ENCODE peak calls at places on chromosomes 12 and 14, in six cellular contexts. One of them, this sample, is unnamed.

GRCh38 chr14:101074124-101075024 is 170.9 kb upstream of the RTL1 start:
- DNase-seq in cardiac muscle cell: no peak
- DNase-seq in breast epithelium: no peak
- DNase-seq in prostate gland: no peak
- DNase-seq in OCI-LY7: no peak
- DNase-seq in Calu3: no peak
- DNase-seq in this sample: no peak

GRCh38 chr14:81234268-81234667 is 13.5 kb upstream of the GTF2A1 start:
- DNase-seq in Calu3: no peak
- DNase-seq in prostate gland: no peak
- DNase-seq in OCI-LY7: no peak
- DNase-seq in cardiac muscle cell: peak
- DNase-seq in breast epithelium: no peak
- DNase-seq in this sample: no peak

GRCh38 chr14:50501642-50502041 is 30.7 kb downstream of the MAP4K5 start:
- DNase-seq in Calu3: no peak
- DNase-seq in prostate gland: no peak
- DNase-seq in OCI-LY7: no peak
- DNase-seq in breast epithelium: no peak
- DNase-seq in cardiac muscle cell: peak
- DNase-seq in this sample: no peak

GRCh38 chr12:110930348-110931314 is 10.3 kb upstream of the MYL2 start:
- DNase-seq in prostate gland: no peak
- DNase-seq in OCI-LY7: no peak
- DNase-seq in Calu3: no peak
- DNase-seq in breast epithelium: no peak
- DNase-seq in cardiac muscle cell: no peak
- DNase-seq in this sample: peak

GRCh38 chr14:93655078-93655750 is 133.1 kb downstream of the PRIMA1 start:
- DNase-seq in prostate gland: peak
- DNase-seq in breast epithelium: no peak
- DNase-seq in cardiac muscle cell: peak
- DNase-seq in OCI-LY7: peak
- DNase-seq in Calu3: peak
- DNase-seq in this sample: peak

GRCh38 chr14:99360774-99361595 is 89.0 kb upstream of the BCL11B start:
- DNase-seq in Calu3: no peak
- DNase-seq in cardiac muscle cell: no peak
- DNase-seq in breast epithelium: no peak
- DNase-seq in prostate gland: no peak
- DNase-seq in OCI-LY7: peak
- DNase-seq in this sample: no peak

GRCh38 chr12:3458041-3458440 is 33.0 kb upstream of the PRMT8 start:
- DNase-seq in Calu3: peak
- DNase-seq in OCI-LY7: no peak
- DNase-seq in prostate gland: no peak
- DNase-seq in cardiac muscle cell: no peak
- DNase-seq in breast epithelium: no peak
- DNase-seq in this sample: no peak

GRCh38 chr12:132954471-132955048 is 1.5 kb downstream of the ZNF605 start:
- DNase-seq in OCI-LY7: no peak
- DNase-seq in Calu3: no peak
- DNase-seq in breast epithelium: no peak
- DNase-seq in cardiac muscle cell: no peak
- DNase-seq in prostate gland: no peak
- DNase-seq in this sample: peak

GRCh38 chr14:101494826-101495225 is 66.5 kb upstream of the DIO3 start:
- DNase-seq in breast epithelium: peak
- DNase-seq in cardiac muscle cell: no peak
- DNase-seq in OCI-LY7: no peak
- DNase-seq in prostate gland: no peak
- DNase-seq in Calu3: no peak
- DNase-seq in this sample: no peak

GRCh38 chr12:80721326-80721725 is 4.6 kb downstream of the MYF5 start:
- DNase-seq in prostate gland: no peak
- DNase-seq in breast epithelium: no peak
- DNase-seq in cardiac muscle cell: no peak
- DNase-seq in OCI-LY7: no peak
- DNase-seq in Calu3: no peak
- DNase-seq in this sample: no peak

GRCh38 chr12:26318661-26319068 is 123.3 kb downstream of the SSPN start:
- DNase-seq in cardiac muscle cell: peak
- DNase-seq in Calu3: peak
- DNase-seq in prostate gland: no peak
- DNase-seq in breast epithelium: no peak
- DNase-seq in OCI-LY7: peak
- DNase-seq in this sample: peak

GRCh38 chr12:124562018-124562795 is 5.2 kb downstream of the NCOR2 start:
- DNase-seq in breast epithelium: no peak
- DNase-seq in OCI-LY7: no peak
- DNase-seq in cardiac muscle cell: no peak
- DNase-seq in prostate gland: no peak
- DNase-seq in Calu3: no peak
- DNase-seq in this sample: no peak
- TF ChIP-seq CTCF in breast epithelium: no peak
- TF ChIP-seq CTCF in OCI-LY7: no peak
- TF ChIP-seq CTCF in cardiac muscle cell: no peak
- TF ChIP-seq CTCF in prostate gland: no peak
- TF ChIP-seq CTCF in Calu3: no peak
- TF ChIP-seq CTCF in this sample: no peak

DNA sequence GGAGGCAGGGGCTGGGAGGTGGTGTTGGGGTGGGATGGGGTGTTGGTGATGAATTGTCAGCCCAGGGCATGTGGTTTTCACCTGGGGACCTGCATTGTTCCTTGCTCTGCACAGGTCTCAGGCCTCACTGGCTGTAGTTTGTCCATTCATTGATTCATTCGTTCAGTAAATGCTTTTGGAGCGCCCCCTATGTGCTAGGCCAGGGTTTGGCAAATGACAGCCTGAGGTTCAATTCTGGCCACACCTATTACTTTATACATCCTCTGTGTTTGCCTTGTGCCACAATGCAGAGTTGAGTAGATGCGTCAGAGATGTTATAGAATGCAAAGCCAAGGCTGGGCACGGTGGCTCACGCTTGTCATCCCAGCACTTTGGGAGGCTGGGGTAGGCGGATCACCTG is 4.7 kb downstream of the ADCK1 start:
- DNase-seq in Calu3: peak
- DNase-seq in prostate gland: no peak
- DNase-seq in OCI-LY7: peak
- DNase-seq in breast epithelium: no peak
- DNase-seq in cardiac muscle cell: peak
- DNase-seq in this sample: peak
- TF ChIP-seq CTCF in Calu3: no peak
- TF ChIP-seq CTCF in prostate gland: no peak
- TF ChIP-seq CTCF in OCI-LY7: peak
- TF ChIP-seq CTCF in breast epithelium: no peak
- TF ChIP-seq CTCF in cardiac muscle cell: peak
- TF ChIP-seq CTCF in this sample: peak

DNA sequence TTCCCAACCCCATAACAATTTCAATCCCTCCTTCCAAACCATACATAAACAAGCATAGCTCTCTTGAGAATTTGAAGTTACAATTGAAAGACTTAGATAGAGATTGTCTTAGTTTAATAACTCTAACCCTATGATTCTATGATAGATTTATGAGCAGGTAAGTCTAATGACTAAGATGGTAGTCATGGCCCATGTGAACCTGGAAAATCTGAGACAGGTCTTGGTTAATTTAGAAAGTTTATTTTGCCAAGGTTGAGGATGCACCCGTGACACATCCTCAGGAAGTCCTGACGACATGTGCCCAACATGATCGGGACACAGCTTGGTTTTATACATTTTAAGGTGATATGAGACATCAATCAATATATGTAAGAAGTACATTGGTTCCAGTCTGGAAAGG is 248.8 kb downstream of the KCNH5 start:
- DNase-seq in Calu3: no peak
- DNase-seq in breast epithelium: no peak
- DNase-seq in prostate gland: no peak
- DNase-seq in cardiac muscle cell: no peak
- DNase-seq in OCI-LY7: no peak
- DNase-seq in this sample: no peak
- TF ChIP-seq CTCF in Calu3: no peak
- TF ChIP-seq CTCF in breast epithelium: no peak
- TF ChIP-seq CTCF in prostate gland: no peak
- TF ChIP-seq CTCF in cardiac muscle cell: no peak
- TF ChIP-seq CTCF in OCI-LY7: no peak
- TF ChIP-seq CTCF in this sample: no peak

GRCh38 chr12:14776236-14776959 is 26.9 kb downstream of the WBP11 start:
- DNase-seq in breast epithelium: no peak
- DNase-seq in cardiac muscle cell: peak
- DNase-seq in prostate gland: no peak
- DNase-seq in OCI-LY7: peak
- DNase-seq in Calu3: no peak
- DNase-seq in this sample: no peak
- TF ChIP-seq CTCF in breast epithelium: no peak
- TF ChIP-seq CTCF in cardiac muscle cell: peak
- TF ChIP-seq CTCF in prostate gland: no peak
- TF ChIP-seq CTCF in OCI-LY7: peak
- TF ChIP-seq CTCF in Calu3: no peak
- TF ChIP-seq CTCF in this sample: peak

GRCh38 chr14:63076476-63076875 is 31.2 kb upstream of the KCNH5 start:
- DNase-seq in prostate gland: no peak
- DNase-seq in cardiac muscle cell: no peak
- DNase-seq in OCI-LY7: no peak
- DNase-seq in breast epithelium: no peak
- DNase-seq in Calu3: no peak
- DNase-seq in this sample: no peak
- TF ChIP-seq CTCF in prostate gland: no peak
- TF ChIP-seq CTCF in cardiac muscle cell: no peak
- TF ChIP-seq CTCF in OCI-LY7: no peak
- TF ChIP-seq CTCF in breast epithelium: no peak
- TF ChIP-seq CTCF in Calu3: no peak
- TF ChIP-seq CTCF in this sample: no peak

DNA sequence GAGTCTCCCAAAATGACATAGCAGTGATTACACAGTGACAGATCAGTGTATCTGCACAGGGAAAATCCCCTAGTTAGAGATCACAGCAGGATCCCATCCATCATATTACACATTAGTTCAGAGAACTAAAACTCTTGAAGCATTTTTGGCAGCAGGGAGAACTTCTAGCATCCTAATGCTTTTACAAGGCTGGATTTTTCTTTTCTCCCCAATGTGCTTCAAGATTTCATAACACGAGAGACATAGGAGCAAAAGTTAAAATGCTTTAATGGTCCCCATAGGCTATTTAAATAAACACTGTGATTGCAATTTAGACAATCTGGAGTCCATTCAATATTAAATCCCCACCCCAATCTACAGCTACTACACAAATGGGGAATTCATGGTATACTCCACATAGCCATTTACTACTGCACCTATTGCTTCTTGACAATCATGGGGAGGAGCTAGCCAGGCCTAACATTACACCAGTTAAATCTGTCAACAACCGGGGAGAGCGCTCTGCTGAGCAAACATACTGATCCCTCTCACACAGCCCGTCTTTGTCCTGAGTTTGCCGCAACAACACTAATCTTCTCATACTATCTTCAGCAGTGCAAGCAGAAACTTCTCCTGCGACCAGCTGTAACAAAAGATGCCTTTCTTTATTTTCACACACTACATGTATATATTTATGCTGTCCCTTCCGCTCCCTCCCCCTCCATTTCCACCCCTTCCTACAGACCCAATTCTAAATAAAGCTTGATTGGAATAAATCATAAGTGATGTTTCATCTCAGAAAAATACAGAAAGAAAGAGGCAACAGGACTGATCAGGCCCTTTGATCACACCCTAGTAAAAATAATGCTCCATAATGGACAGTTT is 120.3 kb upstream of the SOX5 start:
- DNase-seq in breast epithelium: no peak
- DNase-seq in Calu3: no peak
- DNase-seq in OCI-LY7: no peak
- DNase-seq in prostate gland: peak
- DNase-seq in cardiac muscle cell: peak
- DNase-seq in this sample: no peak
- TF ChIP-seq CTCF in breast epithelium: no peak
- TF ChIP-seq CTCF in Calu3: no peak
- TF ChIP-seq CTCF in OCI-LY7: no peak
- TF ChIP-seq CTCF in prostate gland: no peak
- TF ChIP-seq CTCF in cardiac muscle cell: no peak
- TF ChIP-seq CTCF in this sample: no peak

DNA sequence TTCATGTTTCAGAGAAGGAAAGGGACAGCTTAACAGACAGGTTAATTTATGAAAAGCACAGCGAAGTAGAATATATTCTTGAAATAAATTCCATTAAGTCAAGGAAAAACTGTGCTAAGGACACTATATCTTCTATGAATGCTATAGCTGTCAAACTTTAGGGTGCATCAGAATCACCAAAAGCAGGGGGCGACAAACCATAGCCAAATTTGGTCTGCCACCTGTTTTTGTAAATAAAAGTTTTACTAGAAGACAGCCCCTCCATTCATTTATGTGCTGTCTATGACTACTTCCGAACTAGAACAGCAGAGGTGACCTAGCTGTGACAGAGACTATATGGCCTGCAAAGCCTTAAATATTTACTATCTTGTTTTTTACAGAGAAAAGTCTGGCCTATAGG is 25.9 kb downstream of the PPP4R3A start:
- DNase-seq in prostate gland: no peak
- DNase-seq in OCI-LY7: peak
- DNase-seq in breast epithelium: no peak
- DNase-seq in Calu3: no peak
- DNase-seq in cardiac muscle cell: no peak
- DNase-seq in this sample: no peak
- TF ChIP-seq CTCF in prostate gland: no peak
- TF ChIP-seq CTCF in OCI-LY7: peak
- TF ChIP-seq CTCF in breast epithelium: no peak
- TF ChIP-seq CTCF in Calu3: no peak
- TF ChIP-seq CTCF in cardiac muscle cell: no peak
- TF ChIP-seq CTCF in this sample: no peak

DNA sequence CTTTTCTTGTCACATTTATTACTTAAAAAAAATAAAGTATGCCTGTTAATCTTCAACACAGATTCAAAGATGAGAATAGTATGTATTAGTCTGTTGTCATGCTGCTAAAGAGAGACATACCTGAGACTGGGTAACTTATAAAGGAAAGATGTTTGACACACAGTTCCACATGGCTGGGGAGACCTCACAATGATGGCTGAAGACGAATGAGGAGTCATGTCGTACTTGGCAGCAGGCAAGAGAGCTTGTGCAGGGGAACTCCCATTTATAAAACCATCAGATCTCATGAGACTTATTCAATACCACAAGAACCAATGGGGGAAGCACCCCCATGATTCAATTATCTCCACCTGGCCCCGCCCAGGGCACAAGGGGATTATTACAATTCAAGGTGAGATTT is 335.9 kb upstream of the GARIN2 start:
- DNase-seq in OCI-LY7: no peak
- DNase-seq in prostate gland: no peak
- DNase-seq in breast epithelium: no peak
- DNase-seq in cardiac muscle cell: no peak
- DNase-seq in Calu3: no peak
- DNase-seq in this sample: no peak
- TF ChIP-seq CTCF in OCI-LY7: no peak
- TF ChIP-seq CTCF in prostate gland: no peak
- TF ChIP-seq CTCF in breast epithelium: no peak
- TF ChIP-seq CTCF in cardiac muscle cell: no peak
- TF ChIP-seq CTCF in Calu3: no peak
- TF ChIP-seq CTCF in this sample: no peak